ENCODE peak calls at places on chromosomes 11 and 22, in nine cellular contexts. One of them, this sample, is unnamed.
A peak's percentile ranks its signal among the peaks of the same experiment; 100 is the strongest.

GRCh38 chr11:26332572-26332915 is 614 bp downstream of the ANO3 start:
- DNase-seq in neuronal stem cell: no peak
- DNase-seq in thoracic aorta: no peak
- DNase-seq in effector memory CD4-positive, alpha-beta T cell: no peak
- DNase-seq in stomach: no peak
- DNase-seq in cardiac muscle cell: no peak
- DNase-seq in SJSA1: no peak
- DNase-seq in PC-3: no peak
- DNase-seq in kidney: no peak
- DNase-seq in this sample: no peak

GRCh38 chr11:64655901-64656601 is 65.0 kb downstream of the SLC22A12 start:
- DNase-seq in neuronal stem cell: no peak
- DNase-seq in thoracic aorta: no peak
- DNase-seq in cardiac muscle cell: no peak
- DNase-seq in SJSA1: no peak
- DNase-seq in effector memory CD4-positive, alpha-beta T cell: no peak
- DNase-seq in PC-3: no peak
- DNase-seq in kidney: peak; percentile 46
- DNase-seq in stomach: no peak
- DNase-seq in this sample: no peak

GRCh38 chr22:36191106-36191836 is 10.3 kb downstream of the APOL4 start:
- DNase-seq in effector memory CD4-positive, alpha-beta T cell: no peak
- DNase-seq in neuronal stem cell: no peak
- DNase-seq in PC-3: no peak
- DNase-seq in SJSA1: no peak
- DNase-seq in kidney: peak; percentile 79
- DNase-seq in cardiac muscle cell: no peak
- DNase-seq in stomach: no peak
- DNase-seq in thoracic aorta: peak; percentile 41
- DNase-seq in this sample: no peak

GRCh38 chr11:10407055-10407454 is 48.0 kb upstream of the AMPD3 start:
- DNase-seq in cardiac muscle cell: no peak
- DNase-seq in neuronal stem cell: no peak
- DNase-seq in PC-3: peak; percentile 93
- DNase-seq in effector memory CD4-positive, alpha-beta T cell: no peak
- DNase-seq in stomach: no peak
- DNase-seq in SJSA1: peak; percentile 46
- DNase-seq in kidney: no peak
- DNase-seq in thoracic aorta: no peak
- DNase-seq in this sample: no peak

GRCh38 chr11:12248330-12248729 is 129.0 kb upstream of the PARVA start:
- DNase-seq in stomach: peak; percentile 98
- DNase-seq in kidney: peak; percentile 96
- DNase-seq in neuronal stem cell: no peak
- DNase-seq in thoracic aorta: no peak
- DNase-seq in cardiac muscle cell: no peak
- DNase-seq in PC-3: peak; percentile 96
- DNase-seq in SJSA1: no peak
- DNase-seq in effector memory CD4-positive, alpha-beta T cell: no peak
- DNase-seq in this sample: peak; percentile 91

GRCh38 chr22:33606495-33606894 is 313.8 kb downstream of the LARGE1 start:
- DNase-seq in kidney: no peak
- DNase-seq in thoracic aorta: no peak
- DNase-seq in PC-3: no peak
- DNase-seq in SJSA1: no peak
- DNase-seq in cardiac muscle cell: no peak
- DNase-seq in effector memory CD4-positive, alpha-beta T cell: no peak
- DNase-seq in stomach: no peak
- DNase-seq in neuronal stem cell: no peak
- DNase-seq in this sample: no peak

GRCh38 chr11:10770626-10771254 is 19.7 kb downstream of the CTR9 start:
- DNase-seq in SJSA1: peak; percentile 11
- DNase-seq in thoracic aorta: no peak
- DNase-seq in kidney: no peak
- DNase-seq in effector memory CD4-positive, alpha-beta T cell: no peak
- DNase-seq in neuronal stem cell: peak; percentile 20
- DNase-seq in cardiac muscle cell: peak; percentile 80
- DNase-seq in PC-3: peak; percentile 72
- DNase-seq in stomach: peak; percentile 63
- DNase-seq in this sample: peak; percentile 70

GRCh38 chr11:48020092-48020755 is 39.9 kb downstream of the PTPRJ start:
- DNase-seq in thoracic aorta: no peak
- DNase-seq in SJSA1: no peak
- DNase-seq in kidney: no peak
- DNase-seq in effector memory CD4-positive, alpha-beta T cell: no peak
- DNase-seq in cardiac muscle cell: no peak
- DNase-seq in stomach: peak; percentile 61
- DNase-seq in PC-3: no peak
- DNase-seq in neuronal stem cell: no peak
- DNase-seq in this sample: no peak

GRCh38 chr11:68439355-68440065 is 21.0 kb upstream of the PPP6R3 start:
- DNase-seq in thoracic aorta: no peak
- DNase-seq in PC-3: no peak
- DNase-seq in stomach: no peak
- DNase-seq in neuronal stem cell: no peak
- DNase-seq in SJSA1: no peak
- DNase-seq in cardiac muscle cell: no peak
- DNase-seq in effector memory CD4-positive, alpha-beta T cell: no peak
- DNase-seq in kidney: no peak
- DNase-seq in this sample: no peak

GRCh38 chr11:68437927-68438657 is 22.5 kb upstream of the PPP6R3 start:
- DNase-seq in thoracic aorta: no peak
- DNase-seq in SJSA1: no peak
- DNase-seq in effector memory CD4-positive, alpha-beta T cell: no peak
- DNase-seq in PC-3: no peak
- DNase-seq in kidney: no peak
- DNase-seq in stomach: no peak
- DNase-seq in neuronal stem cell: no peak
- DNase-seq in cardiac muscle cell: no peak
- DNase-seq in this sample: no peak

GRCh38 chr11:68441466-68442230 is 18.9 kb upstream of the PPP6R3 start:
- DNase-seq in neuronal stem cell: no peak
- DNase-seq in stomach: no peak
- DNase-seq in cardiac muscle cell: no peak
- DNase-seq in effector memory CD4-positive, alpha-beta T cell: no peak
- DNase-seq in PC-3: no peak
- DNase-seq in thoracic aorta: no peak
- DNase-seq in SJSA1: peak; percentile 50
- DNase-seq in kidney: no peak
- DNase-seq in this sample: no peak

GRCh38 chr11:68438658-68439259 is 21.8 kb upstream of the PPP6R3 start:
- DNase-seq in neuronal stem cell: no peak
- DNase-seq in PC-3: no peak
- DNase-seq in cardiac muscle cell: no peak
- DNase-seq in kidney: no peak
- DNase-seq in SJSA1: no peak
- DNase-seq in stomach: no peak
- DNase-seq in thoracic aorta: no peak
- DNase-seq in effector memory CD4-positive, alpha-beta T cell: no peak
- DNase-seq in this sample: no peak

GRCh38 chr11:68440254-68440653 is 20.3 kb upstream of the PPP6R3 start:
- DNase-seq in stomach: no peak
- DNase-seq in neuronal stem cell: no peak
- DNase-seq in PC-3: no peak
- DNase-seq in effector memory CD4-positive, alpha-beta T cell: no peak
- DNase-seq in kidney: no peak
- DNase-seq in SJSA1: no peak
- DNase-seq in cardiac muscle cell: no peak
- DNase-seq in thoracic aorta: no peak
- DNase-seq in this sample: no peak
- H3K27ac ChIP-seq in stomach: peak overlapping the region; percentile 42
- H3K27ac ChIP-seq in neuronal stem cell: peak overlapping the region; percentile 36
- H3K27ac ChIP-seq in PC-3: no peak overlapping the region
- H3K27ac ChIP-seq in effector memory CD4-positive, alpha-beta T cell: no peak overlapping the region
- H3K27ac ChIP-seq in kidney: no peak overlapping the region
- H3K27ac ChIP-seq in SJSA1: no peak overlapping the region
- H3K27ac ChIP-seq in cardiac muscle cell: no peak overlapping the region
- H3K27ac ChIP-seq in thoracic aorta: no peak overlapping the region
- H3K27ac ChIP-seq in this sample: no peak overlapping the region

DNA sequence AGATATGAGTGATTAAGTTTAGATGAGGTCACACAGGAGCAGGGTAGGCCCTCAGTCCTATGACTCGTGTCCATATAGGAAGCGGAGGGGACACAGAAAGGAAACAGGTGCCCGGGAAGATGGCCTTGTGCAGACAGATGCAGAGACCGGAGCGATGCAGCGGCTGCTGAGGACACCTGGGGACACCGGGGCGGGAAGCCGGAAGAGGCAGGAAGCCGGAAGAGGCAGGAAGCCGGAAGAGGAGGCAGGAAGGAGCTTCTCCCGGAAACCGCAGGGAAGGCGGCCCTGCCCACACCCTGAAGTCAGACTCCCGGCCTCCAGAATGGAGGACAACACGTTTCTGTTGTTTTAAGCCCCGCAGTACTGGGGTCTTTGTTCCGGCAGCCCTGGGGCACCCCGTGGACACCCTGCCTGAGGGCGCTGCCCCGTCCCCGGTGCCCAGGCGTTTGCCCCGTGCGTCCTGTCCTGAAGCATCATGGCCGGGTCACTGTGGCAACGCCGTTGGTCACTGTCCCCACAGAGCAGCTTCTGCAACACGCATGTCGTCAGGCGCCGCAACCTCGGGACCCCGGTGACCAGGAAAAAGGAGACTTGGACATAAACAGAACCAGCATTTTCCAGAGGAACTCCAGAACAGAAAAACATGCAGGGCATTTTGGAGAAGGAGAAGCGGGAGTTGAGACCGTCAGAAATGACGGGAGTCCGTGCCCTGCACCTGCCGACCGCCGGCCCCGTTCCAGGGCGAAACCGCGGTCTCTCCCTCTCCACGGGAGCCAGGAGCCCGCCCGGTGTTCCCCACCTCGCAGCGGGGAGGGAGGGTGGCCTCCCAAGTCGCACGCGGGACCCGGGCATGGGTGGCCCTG is 103.4 kb downstream of the BRD1 start:
- DNase-seq in SJSA1: no peak
- DNase-seq in thoracic aorta: no peak
- DNase-seq in cardiac muscle cell: no peak
- DNase-seq in neuronal stem cell: no peak
- DNase-seq in kidney: no peak
- DNase-seq in effector memory CD4-positive, alpha-beta T cell: no peak
- DNase-seq in stomach: no peak
- DNase-seq in PC-3: peak; percentile 3
- DNase-seq in this sample: no peak
- H3K4me3 ChIP-seq in SJSA1: no peak overlapping the region
- H3K4me3 ChIP-seq in thoracic aorta: peak overlapping the region; percentile 50
- H3K4me3 ChIP-seq in cardiac muscle cell: no peak overlapping the region
- H3K4me3 ChIP-seq in neuronal stem cell: no peak overlapping the region
- H3K4me3 ChIP-seq in kidney: no peak overlapping the region
- H3K4me3 ChIP-seq in effector memory CD4-positive, alpha-beta T cell: peak overlapping the region; percentile 66
- H3K4me3 ChIP-seq in stomach: peak overlapping the region; percentile 36
- H3K4me3 ChIP-seq in PC-3: peak overlapping the region; percentile 52
- H3K4me3 ChIP-seq in this sample: no peak overlapping the region

DNA sequence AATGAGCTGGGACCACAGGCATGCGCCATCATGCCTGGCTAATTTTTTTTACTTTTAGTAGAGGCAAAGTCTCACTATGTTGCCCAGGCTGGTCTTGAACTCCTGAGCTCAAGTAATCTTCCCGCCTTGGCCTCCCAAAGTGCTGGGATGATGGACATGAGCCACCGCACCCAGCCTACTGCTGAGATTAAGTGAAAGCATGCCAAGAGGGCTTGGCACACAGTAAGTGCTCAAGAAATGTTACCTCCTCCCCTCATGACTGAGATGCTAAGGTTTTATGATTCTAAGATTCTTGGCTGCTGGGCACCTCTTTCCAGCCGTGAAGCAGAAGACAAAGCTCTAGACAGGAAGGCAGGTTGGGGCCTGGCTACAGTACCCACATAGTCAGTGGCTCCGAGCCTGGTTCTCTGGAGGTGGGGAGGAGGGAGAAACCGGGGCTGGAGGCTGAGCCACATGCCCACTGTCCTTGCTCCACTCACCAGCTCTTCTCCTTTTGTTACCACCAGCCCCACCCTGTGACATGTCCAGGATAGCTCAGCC is 12.8 kb downstream of the ARHGEF17 start:
- DNase-seq in PC-3: no peak
- DNase-seq in effector memory CD4-positive, alpha-beta T cell: no peak
- DNase-seq in cardiac muscle cell: no peak
- DNase-seq in stomach: no peak
- DNase-seq in SJSA1: no peak
- DNase-seq in neuronal stem cell: no peak
- DNase-seq in thoracic aorta: no peak
- DNase-seq in kidney: no peak
- DNase-seq in this sample: no peak
- H3K27ac ChIP-seq in PC-3: no peak overlapping the region
- H3K27ac ChIP-seq in effector memory CD4-positive, alpha-beta T cell: no peak overlapping the region
- H3K27ac ChIP-seq in cardiac muscle cell: peak overlapping the region; percentile 87
- H3K27ac ChIP-seq in stomach: peak overlapping the region; percentile 85
- H3K27ac ChIP-seq in SJSA1: peak overlapping the region; percentile 66
- H3K27ac ChIP-seq in neuronal stem cell: no peak overlapping the region
- H3K27ac ChIP-seq in thoracic aorta: peak overlapping the region; percentile 100
- H3K27ac ChIP-seq in kidney: peak overlapping the region; percentile 65
- H3K27ac ChIP-seq in this sample: no peak overlapping the region

GRCh38 chr22:43241138-43241597 is 54.2 kb upstream of the TTLL12 start:
- DNase-seq in PC-3: no peak
- DNase-seq in effector memory CD4-positive, alpha-beta T cell: no peak
- DNase-seq in SJSA1: no peak
- DNase-seq in neuronal stem cell: no peak
- DNase-seq in thoracic aorta: no peak
- DNase-seq in cardiac muscle cell: no peak
- DNase-seq in kidney: no peak
- DNase-seq in stomach: no peak
- DNase-seq in this sample: no peak

GRCh38 chr22:43240614-43241013 is 53.7 kb upstream of the TTLL12 start:
- DNase-seq in effector memory CD4-positive, alpha-beta T cell: no peak
- DNase-seq in kidney: no peak
- DNase-seq in PC-3: no peak
- DNase-seq in stomach: no peak
- DNase-seq in cardiac muscle cell: no peak
- DNase-seq in neuronal stem cell: no peak
- DNase-seq in SJSA1: no peak
- DNase-seq in thoracic aorta: no peak
- DNase-seq in this sample: no peak

GRCh38 chr22:43239102-43239875 is 52.4 kb upstream of the TTLL12 start:
- DNase-seq in thoracic aorta: no peak
- DNase-seq in PC-3: no peak
- DNase-seq in cardiac muscle cell: peak; percentile 73
- DNase-seq in stomach: no peak
- DNase-seq in neuronal stem cell: no peak
- DNase-seq in SJSA1: no peak
- DNase-seq in effector memory CD4-positive, alpha-beta T cell: no peak
- DNase-seq in kidney: no peak
- DNase-seq in this sample: no peak

GRCh38 chr22:43238526-43239006 is 51.6 kb upstream of the TTLL12 start:
- DNase-seq in cardiac muscle cell: no peak
- DNase-seq in PC-3: no peak
- DNase-seq in effector memory CD4-positive, alpha-beta T cell: no peak
- DNase-seq in kidney: no peak
- DNase-seq in thoracic aorta: no peak
- DNase-seq in neuronal stem cell: no peak
- DNase-seq in stomach: no peak
- DNase-seq in SJSA1: no peak
- DNase-seq in this sample: no peak

DNA sequence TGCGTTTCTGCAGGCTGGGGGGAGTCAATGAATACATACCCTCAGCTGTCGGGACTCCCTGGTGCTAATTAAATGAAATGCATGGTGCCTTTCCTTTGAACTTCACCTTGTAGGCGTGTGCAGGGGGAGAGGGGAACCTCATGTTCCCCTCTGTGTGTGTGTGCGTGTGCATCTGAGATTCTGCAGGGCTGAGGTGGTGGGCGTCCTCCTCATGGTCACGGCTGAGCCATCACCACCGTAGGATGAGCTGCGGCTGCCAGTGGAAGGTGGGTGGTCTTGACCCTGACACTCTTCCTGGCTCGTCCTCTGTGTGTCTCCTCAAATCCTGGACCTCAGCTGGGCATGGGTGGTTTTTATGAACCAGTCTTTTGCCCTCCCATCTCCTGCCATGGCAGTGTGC is 53.0 kb upstream of the TTLL12 start:
- DNase-seq in PC-3: no peak
- DNase-seq in stomach: no peak
- DNase-seq in thoracic aorta: no peak
- DNase-seq in kidney: no peak
- DNase-seq in effector memory CD4-positive, alpha-beta T cell: no peak
- DNase-seq in neuronal stem cell: no peak
- DNase-seq in SJSA1: no peak
- DNase-seq in cardiac muscle cell: no peak
- DNase-seq in this sample: no peak
- H3K4me3 ChIP-seq in PC-3: no peak overlapping the region
- H3K4me3 ChIP-seq in stomach: no peak overlapping the region
- H3K4me3 ChIP-seq in thoracic aorta: no peak overlapping the region
- H3K4me3 ChIP-seq in kidney: no peak overlapping the region
- H3K4me3 ChIP-seq in effector memory CD4-positive, alpha-beta T cell: no peak overlapping the region
- H3K4me3 ChIP-seq in neuronal stem cell: no peak overlapping the region
- H3K4me3 ChIP-seq in SJSA1: no peak overlapping the region
- H3K4me3 ChIP-seq in cardiac muscle cell: no peak overlapping the region
- H3K4me3 ChIP-seq in this sample: no peak overlapping the region

This sample was measured in SJCRH30.